ENCODE peak calls at places on chromosome 14, in nine cellular contexts. One of them, this sample, is unnamed.

GRCh38 chr14:92673601-92674000 is 74.8 kb downstream of the LGMN start:
- DNase-seq in progenitor cell of endocrine pancreas: no peak
- DNase-seq in heart right ventricle: no peak
- DNase-seq in transverse colon: no peak
- DNase-seq in Calu3: no peak
- DNase-seq in fibroblast of the aortic adventitia: no peak
- DNase-seq in ascending aorta: no peak
- DNase-seq in OCI-LY7: no peak
- DNase-seq in PC-9: no peak
- DNase-seq in this sample: no peak

GRCh38 chr14:52313903-52314481 is at the start of gene PTGER2:
- DNase-seq in progenitor cell of endocrine pancreas: peak; percentile 51
- DNase-seq in heart right ventricle: peak; percentile 79
- DNase-seq in transverse colon: peak; percentile 95
- DNase-seq in Calu3: peak; percentile 74
- DNase-seq in fibroblast of the aortic adventitia: peak; percentile 89
- DNase-seq in ascending aorta: peak; percentile 60
- DNase-seq in OCI-LY7: no peak
- DNase-seq in PC-9: no peak
- DNase-seq in this sample: peak; percentile 92

GRCh38 chr14:99749142-99749541 is 44.1 kb upstream of the EML1 start:
- DNase-seq in progenitor cell of endocrine pancreas: no peak
- DNase-seq in heart right ventricle: no peak
- DNase-seq in transverse colon: no peak
- DNase-seq in Calu3: no peak
- DNase-seq in fibroblast of the aortic adventitia: no peak
- DNase-seq in ascending aorta: no peak
- DNase-seq in OCI-LY7: no peak
- DNase-seq in PC-9: no peak
- DNase-seq in this sample: no peak

GRCh38 chr14:73428354-73428824 is 30.0 kb downstream of the NUMB start:
- DNase-seq in progenitor cell of endocrine pancreas: no peak
- DNase-seq in heart right ventricle: no peak
- DNase-seq in transverse colon: no peak
- DNase-seq in Calu3: peak; percentile 5
- DNase-seq in fibroblast of the aortic adventitia: no peak
- DNase-seq in ascending aorta: no peak
- DNase-seq in OCI-LY7: no peak
- DNase-seq in PC-9: no peak
- DNase-seq in this sample: no peak

GRCh38 chr14:101072531-101072930 is 169.0 kb upstream of the RTL1 start:
- DNase-seq in progenitor cell of endocrine pancreas: peak; percentile 8
- DNase-seq in heart right ventricle: no peak
- DNase-seq in transverse colon: no peak
- DNase-seq in Calu3: no peak
- DNase-seq in fibroblast of the aortic adventitia: no peak
- DNase-seq in ascending aorta: no peak
- DNase-seq in OCI-LY7: no peak
- DNase-seq in PC-9: no peak
- DNase-seq in this sample: no peak

GRCh38 chr14:100677925-100678765 is 48.5 kb upstream of the DLK1 start:
- DNase-seq in progenitor cell of endocrine pancreas: no peak
- DNase-seq in heart right ventricle: peak; percentile 79
- DNase-seq in transverse colon: peak; percentile 53
- DNase-seq in Calu3: no peak
- DNase-seq in fibroblast of the aortic adventitia: peak; percentile 80
- DNase-seq in ascending aorta: no peak
- DNase-seq in OCI-LY7: no peak
- DNase-seq in PC-9: no peak
- DNase-seq in this sample: no peak

GRCh38 chr14:85575617-85575898 is 45.6 kb downstream of the FLRT2 start:
- DNase-seq in progenitor cell of endocrine pancreas: no peak
- DNase-seq in heart right ventricle: no peak
- DNase-seq in transverse colon: no peak
- DNase-seq in Calu3: no peak
- DNase-seq in fibroblast of the aortic adventitia: no peak
- DNase-seq in ascending aorta: no peak
- DNase-seq in OCI-LY7: no peak
- DNase-seq in PC-9: no peak
- DNase-seq in this sample: no peak

GRCh38 chr14:23186913-23187654 is 3.6 kb upstream of the SLC7A8 start:
- DNase-seq in progenitor cell of endocrine pancreas: no peak
- DNase-seq in heart right ventricle: peak; percentile 38
- DNase-seq in transverse colon: peak; percentile 48
- DNase-seq in Calu3: peak; percentile 34
- DNase-seq in fibroblast of the aortic adventitia: peak; percentile 88
- DNase-seq in ascending aorta: no peak
- DNase-seq in OCI-LY7: peak; percentile 65
- DNase-seq in PC-9: peak; percentile 41
- DNase-seq in this sample: peak; percentile 68

GRCh38 chr14:29749327-29749726 is 178.3 kb downstream of the PRKD1 start:
- DNase-seq in progenitor cell of endocrine pancreas: no peak
- DNase-seq in heart right ventricle: no peak
- DNase-seq in transverse colon: no peak
- DNase-seq in Calu3: peak; percentile 34
- DNase-seq in fibroblast of the aortic adventitia: peak; percentile 42
- DNase-seq in ascending aorta: no peak
- DNase-seq in OCI-LY7: no peak
- DNase-seq in PC-9: no peak
- DNase-seq in this sample: peak; percentile 48

GRCh38 chr14:98754343-98755025 is 517.5 kb downstream of the BCL11B start:
- DNase-seq in progenitor cell of endocrine pancreas: no peak
- DNase-seq in heart right ventricle: no peak
- DNase-seq in transverse colon: no peak
- DNase-seq in Calu3: no peak
- DNase-seq in fibroblast of the aortic adventitia: no peak
- DNase-seq in ascending aorta: no peak
- DNase-seq in OCI-LY7: no peak
- DNase-seq in PC-9: no peak
- DNase-seq in this sample: peak; percentile 85

GRCh38 chr14:31613188-31613587 is 52.0 kb downstream of the NUBPL start:
- DNase-seq in progenitor cell of endocrine pancreas: no peak
- DNase-seq in heart right ventricle: no peak
- DNase-seq in transverse colon: no peak
- DNase-seq in Calu3: no peak
- DNase-seq in fibroblast of the aortic adventitia: no peak
- DNase-seq in ascending aorta: no peak
- DNase-seq in OCI-LY7: no peak
- DNase-seq in PC-9: no peak
- DNase-seq in this sample: no peak

GRCh38 chr14:104769324-104770071 is 16.6 kb downstream of the SIVA1 start:
- DNase-seq in progenitor cell of endocrine pancreas: no peak
- DNase-seq in heart right ventricle: no peak
- DNase-seq in transverse colon: no peak
- DNase-seq in Calu3: no peak
- DNase-seq in fibroblast of the aortic adventitia: no peak
- DNase-seq in ascending aorta: no peak
- DNase-seq in OCI-LY7: no peak
- DNase-seq in PC-9: no peak
- DNase-seq in this sample: no peak
- TF ChIP-seq CTCF in progenitor cell of endocrine pancreas: no peak
- TF ChIP-seq CTCF in heart right ventricle: no peak
- TF ChIP-seq CTCF in transverse colon: no peak
- TF ChIP-seq CTCF in Calu3: no peak
- TF ChIP-seq CTCF in fibroblast of the aortic adventitia: no peak
- TF ChIP-seq CTCF in ascending aorta: no peak
- TF ChIP-seq CTCF in OCI-LY7: no peak
- TF ChIP-seq CTCF in PC-9: no peak
- TF ChIP-seq CTCF in this sample: no peak

GRCh38 chr14:53509227-53509822 is 356.2 kb upstream of the DDHD1 start:
- DNase-seq in progenitor cell of endocrine pancreas: no peak
- DNase-seq in heart right ventricle: peak; percentile 38
- DNase-seq in transverse colon: peak; percentile 37
- DNase-seq in Calu3: no peak
- DNase-seq in fibroblast of the aortic adventitia: peak; percentile 91
- DNase-seq in ascending aorta: no peak
- DNase-seq in OCI-LY7: no peak
- DNase-seq in PC-9: no peak
- DNase-seq in this sample: peak; percentile 49

GRCh38 chr14:53510281-53510912 is 357.3 kb upstream of the DDHD1 start:
- DNase-seq in progenitor cell of endocrine pancreas: no peak
- DNase-seq in heart right ventricle: no peak
- DNase-seq in transverse colon: no peak
- DNase-seq in Calu3: no peak
- DNase-seq in fibroblast of the aortic adventitia: peak; percentile 13
- DNase-seq in ascending aorta: no peak
- DNase-seq in OCI-LY7: no peak
- DNase-seq in PC-9: no peak
- DNase-seq in this sample: peak; percentile 55

GRCh38 chr14:53515264-53515663 is 362.1 kb upstream of the DDHD1 start:
- DNase-seq in progenitor cell of endocrine pancreas: no peak
- DNase-seq in heart right ventricle: no peak
- DNase-seq in transverse colon: no peak
- DNase-seq in Calu3: no peak
- DNase-seq in fibroblast of the aortic adventitia: peak; percentile 30
- DNase-seq in ascending aorta: no peak
- DNase-seq in OCI-LY7: no peak
- DNase-seq in PC-9: no peak
- DNase-seq in this sample: no peak

GRCh38 chr14:53509845-53510244 is 356.7 kb upstream of the DDHD1 start:
- DNase-seq in progenitor cell of endocrine pancreas: no peak
- DNase-seq in heart right ventricle: peak; percentile 5
- DNase-seq in transverse colon: peak; percentile 20
- DNase-seq in Calu3: no peak
- DNase-seq in fibroblast of the aortic adventitia: peak; percentile 91
- DNase-seq in ascending aorta: no peak
- DNase-seq in OCI-LY7: no peak
- DNase-seq in PC-9: no peak
- DNase-seq in this sample: peak; percentile 93
- TF ChIP-seq CTCF in progenitor cell of endocrine pancreas: no peak
- TF ChIP-seq CTCF in heart right ventricle: no peak
- TF ChIP-seq CTCF in transverse colon: no peak
- TF ChIP-seq CTCF in Calu3: no peak
- TF ChIP-seq CTCF in fibroblast of the aortic adventitia: no peak
- TF ChIP-seq CTCF in ascending aorta: no peak
- TF ChIP-seq CTCF in OCI-LY7: no peak
- TF ChIP-seq CTCF in PC-9: no peak
- TF ChIP-seq CTCF in this sample: no peak

GRCh38 chr14:103748539-103748867 is 32.9 kb downstream of the ZFYVE21 start:
- DNase-seq in progenitor cell of endocrine pancreas: no peak
- DNase-seq in heart right ventricle: no peak
- DNase-seq in transverse colon: no peak
- DNase-seq in Calu3: no peak
- DNase-seq in fibroblast of the aortic adventitia: no peak
- DNase-seq in ascending aorta: no peak
- DNase-seq in OCI-LY7: peak; percentile 92
- DNase-seq in PC-9: no peak
- DNase-seq in this sample: no peak

GRCh38 chr14:103746706-103747105 is 31.1 kb downstream of the ZFYVE21 start:
- DNase-seq in progenitor cell of endocrine pancreas: no peak
- DNase-seq in heart right ventricle: no peak
- DNase-seq in transverse colon: no peak
- DNase-seq in Calu3: no peak
- DNase-seq in fibroblast of the aortic adventitia: peak; percentile 42
- DNase-seq in ascending aorta: no peak
- DNase-seq in OCI-LY7: no peak
- DNase-seq in PC-9: no peak
- DNase-seq in this sample: peak; percentile 25

GRCh38 chr14:103749452-103749851 is 33.8 kb downstream of the ZFYVE21 start:
- DNase-seq in progenitor cell of endocrine pancreas: no peak
- DNase-seq in heart right ventricle: no peak
- DNase-seq in transverse colon: no peak
- DNase-seq in Calu3: no peak
- DNase-seq in fibroblast of the aortic adventitia: no peak
- DNase-seq in ascending aorta: no peak
- DNase-seq in OCI-LY7: no peak
- DNase-seq in PC-9: no peak
- DNase-seq in this sample: no peak

GRCh38 chr14:103753809-103754208 is 38.2 kb downstream of the ZFYVE21 start:
- DNase-seq in progenitor cell of endocrine pancreas: no peak
- DNase-seq in heart right ventricle: no peak
- DNase-seq in transverse colon: no peak
- DNase-seq in Calu3: no peak
- DNase-seq in fibroblast of the aortic adventitia: no peak
- DNase-seq in ascending aorta: no peak
- DNase-seq in OCI-LY7: no peak
- DNase-seq in PC-9: no peak
- DNase-seq in this sample: no peak

GRCh38 chr14:103749860-103750259 is 34.2 kb downstream of the ZFYVE21 start:
- DNase-seq in progenitor cell of endocrine pancreas: no peak
- DNase-seq in heart right ventricle: no peak
- DNase-seq in transverse colon: no peak
- DNase-seq in Calu3: no peak
- DNase-seq in fibroblast of the aortic adventitia: no peak
- DNase-seq in ascending aorta: no peak
- DNase-seq in OCI-LY7: peak; percentile 27
- DNase-seq in PC-9: no peak
- DNase-seq in this sample: no peak
- TF ChIP-seq CTCF in progenitor cell of endocrine pancreas: no peak
- TF ChIP-seq CTCF in heart right ventricle: no peak
- TF ChIP-seq CTCF in transverse colon: peak; percentile 11
- TF ChIP-seq CTCF in Calu3: no peak
- TF ChIP-seq CTCF in fibroblast of the aortic adventitia: no peak
- TF ChIP-seq CTCF in ascending aorta: no peak
- TF ChIP-seq CTCF in OCI-LY7: peak; percentile 65
- TF ChIP-seq CTCF in PC-9: peak; percentile 47
- TF ChIP-seq CTCF in this sample: no peak

DNA sequence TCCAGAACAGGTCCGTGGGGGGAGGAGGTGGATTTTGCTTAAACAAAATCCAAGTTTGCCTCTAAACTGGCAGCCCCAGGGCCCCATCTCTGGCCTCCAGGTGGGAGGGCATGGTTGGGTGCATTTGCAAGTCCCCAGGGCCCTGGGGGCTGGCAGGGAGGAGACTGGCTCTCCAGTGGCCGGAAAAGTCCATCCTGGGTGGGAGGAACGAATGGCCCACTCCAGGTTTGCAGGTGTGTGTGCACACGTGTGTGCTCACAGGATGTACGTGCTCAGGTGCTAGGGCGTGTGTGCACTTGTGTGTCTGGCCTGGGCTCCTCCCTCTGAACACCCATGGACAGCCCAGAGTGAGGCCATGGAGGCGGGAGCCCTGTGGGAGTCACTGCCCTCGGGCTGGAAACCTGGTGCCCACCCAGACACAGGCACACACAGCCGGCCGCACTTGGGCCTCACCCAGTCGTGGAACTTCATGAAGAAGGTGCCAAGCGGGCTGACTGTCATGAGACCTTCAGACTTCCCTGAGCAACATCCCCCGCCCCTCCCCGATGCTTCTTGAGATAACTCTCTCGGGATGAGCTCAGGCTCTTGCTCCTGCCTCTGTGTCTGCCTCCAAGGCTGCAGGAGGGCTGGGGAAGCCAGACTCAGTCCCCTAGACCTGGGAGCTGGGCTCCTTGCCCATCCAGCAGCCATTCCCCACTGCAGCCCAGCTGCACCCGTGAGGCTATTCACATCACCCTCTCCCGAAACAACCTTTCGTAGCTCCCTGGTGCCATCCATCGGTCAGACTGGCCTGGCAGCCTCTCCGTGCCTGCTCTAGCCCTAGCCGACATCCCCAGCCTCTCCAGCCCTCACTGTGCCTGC is 9.4 kb downstream of the AHNAK2 start:
- DNase-seq in progenitor cell of endocrine pancreas: no peak
- DNase-seq in heart right ventricle: no peak
- DNase-seq in transverse colon: no peak
- DNase-seq in Calu3: no peak
- DNase-seq in fibroblast of the aortic adventitia: peak; percentile 58
- DNase-seq in ascending aorta: no peak
- DNase-seq in OCI-LY7: peak; percentile 71
- DNase-seq in PC-9: no peak
- DNase-seq in this sample: peak; percentile 74
- TF ChIP-seq CTCF in progenitor cell of endocrine pancreas: no peak
- TF ChIP-seq CTCF in heart right ventricle: no peak
- TF ChIP-seq CTCF in transverse colon: peak; percentile 17
- TF ChIP-seq CTCF in Calu3: no peak
- TF ChIP-seq CTCF in fibroblast of the aortic adventitia: peak; percentile 34
- TF ChIP-seq CTCF in ascending aorta: no peak
- TF ChIP-seq CTCF in OCI-LY7: no peak
- TF ChIP-seq CTCF in PC-9: peak; percentile 34
- TF ChIP-seq CTCF in this sample: peak; percentile 17

This sample was measured in MCF 10A.